ENCODE peak calls at places on chromosome 16, in five cellular contexts. One of them, this sample, is unnamed.

GRCh38 chr16:322476-323143 is 29.9 kb downstream of the AXIN1 start:
- DNase-seq in NCI-H2171 treated with DMSO at 0.1 percent for 48 hours: no peak
- DNase-seq in NCI-H187 treated with DMSO at 0.1 percent for 48 hours: no peak
- DNase-seq in NCI-H1105 treated with DMSO at 0.1 percent for 48 hours: no peak
- DNase-seq in activated CD8-positive, alpha-beta memory T cell treated with anti-CD3 and anti-CD28 coated beads for 48 hours: no peak
- DNase-seq in this sample: no peak

GRCh38 chr16:74296120-74296464 is 522 bp upstream of the PSMD7 start:
- DNase-seq in NCI-H2171 treated with DMSO at 0.1 percent for 48 hours: no peak
- DNase-seq in NCI-H187 treated with DMSO at 0.1 percent for 48 hours: no peak
- DNase-seq in activated CD8-positive, alpha-beta memory T cell treated with anti-CD3 and anti-CD28 coated beads for 48 hours: no peak
- DNase-seq in NCI-H1105 treated with DMSO at 0.1 percent for 48 hours: no peak
- DNase-seq in this sample: no peak

GRCh38 chr16:30615358-30616076 is 5.3 kb upstream of the ZNF689 start:
- DNase-seq in NCI-H1105 treated with DMSO at 0.1 percent for 48 hours: peak; percentile 85
- DNase-seq in NCI-H2171 treated with DMSO at 0.1 percent for 48 hours: peak; percentile 15
- DNase-seq in NCI-H187 treated with DMSO at 0.1 percent for 48 hours: no peak
- DNase-seq in activated CD8-positive, alpha-beta memory T cell treated with anti-CD3 and anti-CD28 coated beads for 48 hours: peak; percentile 59
- DNase-seq in this sample: peak; percentile 56

GRCh38 chr16:1070084-1070987 is 2.2 kb upstream of the SSTR5 start:
- DNase-seq in NCI-H2171 treated with DMSO at 0.1 percent for 48 hours: no peak
- DNase-seq in NCI-H187 treated with DMSO at 0.1 percent for 48 hours: no peak
- DNase-seq in NCI-H1105 treated with DMSO at 0.1 percent for 48 hours: no peak
- DNase-seq in activated CD8-positive, alpha-beta memory T cell treated with anti-CD3 and anti-CD28 coated beads for 48 hours: no peak
- DNase-seq in this sample: no peak

GRCh38 chr16:27226476-27226875 is 23.1 kb downstream of the KDM8 start:
- DNase-seq in NCI-H1105 treated with DMSO at 0.1 percent for 48 hours: peak; percentile 82
- DNase-seq in NCI-H187 treated with DMSO at 0.1 percent for 48 hours: no peak
- DNase-seq in activated CD8-positive, alpha-beta memory T cell treated with anti-CD3 and anti-CD28 coated beads for 48 hours: no peak
- DNase-seq in NCI-H2171 treated with DMSO at 0.1 percent for 48 hours: peak; percentile 71
- DNase-seq in this sample: no peak

GRCh38 chr16:70460737-70461261 is 6.4 kb downstream of the FCSK start:
- DNase-seq in NCI-H187 treated with DMSO at 0.1 percent for 48 hours: no peak
- DNase-seq in activated CD8-positive, alpha-beta memory T cell treated with anti-CD3 and anti-CD28 coated beads for 48 hours: no peak
- DNase-seq in NCI-H2171 treated with DMSO at 0.1 percent for 48 hours: no peak
- DNase-seq in NCI-H1105 treated with DMSO at 0.1 percent for 48 hours: no peak
- DNase-seq in this sample: no peak

GRCh38 chr16:86517652-86518258 is 7.4 kb downstream of the FOXF1 start:
- DNase-seq in NCI-H187 treated with DMSO at 0.1 percent for 48 hours: no peak
- DNase-seq in NCI-H2171 treated with DMSO at 0.1 percent for 48 hours: peak; percentile 18
- DNase-seq in NCI-H1105 treated with DMSO at 0.1 percent for 48 hours: peak; percentile 19
- DNase-seq in activated CD8-positive, alpha-beta memory T cell treated with anti-CD3 and anti-CD28 coated beads for 48 hours: no peak
- DNase-seq in this sample: peak; percentile 66

GRCh38 chr16:86029131-86029741 is 130.3 kb downstream of the IRF8 start:
- DNase-seq in NCI-H1105 treated with DMSO at 0.1 percent for 48 hours: no peak
- DNase-seq in activated CD8-positive, alpha-beta memory T cell treated with anti-CD3 and anti-CD28 coated beads for 48 hours: no peak
- DNase-seq in NCI-H2171 treated with DMSO at 0.1 percent for 48 hours: peak; percentile 81
- DNase-seq in NCI-H187 treated with DMSO at 0.1 percent for 48 hours: no peak
- DNase-seq in this sample: no peak

GRCh38 chr16:70646260-70647241 is at the start of gene IL34:
- DNase-seq in NCI-H1105 treated with DMSO at 0.1 percent for 48 hours: peak; percentile 13
- DNase-seq in activated CD8-positive, alpha-beta memory T cell treated with anti-CD3 and anti-CD28 coated beads for 48 hours: no peak
- DNase-seq in NCI-H2171 treated with DMSO at 0.1 percent for 48 hours: peak; percentile 34
- DNase-seq in NCI-H187 treated with DMSO at 0.1 percent for 48 hours: no peak
- DNase-seq in this sample: no peak

GRCh38 chr16:2296662-2297505 is 29.0 kb upstream of the RNPS1 start:
- DNase-seq in NCI-H2171 treated with DMSO at 0.1 percent for 48 hours: no peak
- DNase-seq in NCI-H187 treated with DMSO at 0.1 percent for 48 hours: no peak
- DNase-seq in activated CD8-positive, alpha-beta memory T cell treated with anti-CD3 and anti-CD28 coated beads for 48 hours: no peak
- DNase-seq in NCI-H1105 treated with DMSO at 0.1 percent for 48 hours: no peak
- DNase-seq in this sample: peak; percentile 36

GRCh38 chr16:70687671-70688265 is 1.9 kb upstream of the MTSS2 start:
- DNase-seq in activated CD8-positive, alpha-beta memory T cell treated with anti-CD3 and anti-CD28 coated beads for 48 hours: no peak
- DNase-seq in NCI-H1105 treated with DMSO at 0.1 percent for 48 hours: no peak
- DNase-seq in NCI-H187 treated with DMSO at 0.1 percent for 48 hours: no peak
- DNase-seq in NCI-H2171 treated with DMSO at 0.1 percent for 48 hours: no peak
- DNase-seq in this sample: no peak